ENCODE peak calls at places on chromosomes 12 and 14, in four cellular contexts. O is HepG2, S is K562, X is WTC11. R is an unnamed sample.

GRCh38 chr14:94559638-94560290 is 1.5 kb upstream of the SERPINA4 start:
- DNase-seq in O (no peak), S (no peak), X (no peak), R (no peak)

GRCh38 chr12:53071591-53072551 is 7.3 kb downstream of the SPRYD3 start:
- DNase-seq in O (no peak), S (peak; percentile 85), X (no peak), R (no peak)

GRCh38 chr12:121300083-121300819 is 3.7 kb upstream of the CAMKK2 start:
- DNase-seq in O (no peak), S (no peak), X (no peak), R (no peak)

GRCh38 chr14:21192447-21192822 is 36.6 kb upstream of the OR5AU1 start:
- DNase-seq in O (no peak), S (no peak), X (no peak), R (no peak)

GRCh38 chr12:114265036-114265435 is 140.9 kb downstream of the TBX5 start:
- DNase-seq in O (no peak), S (no peak), X (no peak), R (no peak)

GRCh38 chr14:31043379-31043778 is 17.2 kb upstream of the STRN3 start:
- DNase-seq in O (no peak), S (no peak), X (no peak), R (no peak)

GRCh38 chr12:63955831-63956685 is 111.6 kb downstream of the SRGAP1 start:
- DNase-seq in O (no peak), S (no peak), X (no peak), R (no peak)

GRCh38 chr12:58174316-58174715 is 232.9 kb downstream of the ATP23 start:
- DNase-seq in O (no peak), S (no peak), X (no peak), R (no peak)

GRCh38 chr12:108890208-108890607 is 10.3 kb downstream of the DAO start:
- DNase-seq in O (no peak), S (peak; percentile 31), X (peak; percentile 45), R (no peak)

GRCh38 chr12:52925717-52926595 is 21.1 kb upstream of the KRT8 start:
- DNase-seq in O (peak; percentile 92), S (no peak), X (no peak), R (no peak)

GRCh38 chr12:124025661-124026060 is 52.6 kb downstream of the ZNF664 start:
- DNase-seq in O (no peak), S (no peak), X (peak; percentile 51), R (no peak)

GRCh38 chr14:74064883-74065282 is 19.4 kb downstream of the ALDH6A1 start:
- DNase-seq in O (no peak), S (no peak), X (no peak), R (no peak)

GRCh38 chr14:81164167-81164774 is 56.5 kb downstream of the GTF2A1 start:
- DNase-seq in O (peak; percentile 78), S (peak; percentile 63), X (peak; percentile 84), R (peak; percentile 68)

GRCh38 chr14:32468955-32469354 is 139.9 kb downstream of the AKAP6 start:
- DNase-seq in O (peak; percentile 28), S (no peak), X (no peak), R (no peak)

GRCh38 chr12:52828156-52829090 is 5.7 kb downstream of the KRT79 start:
- DNase-seq in O (no peak), S (no peak), X (no peak), R (no peak)

GRCh38 chr12:68915055-68915454 is 17.9 kb downstream of the CPM start:
- DNase-seq in O (no peak), S (no peak), X (no peak), R (no peak)

GRCh38 chr12:112182499-112182898 is 57.1 kb downstream of the TRAFD1 start:
- DNase-seq in O (no peak), S (no peak), X (no peak), R (no peak)

GRCh38 chr12:68587448-68587873 is 23.2 kb upstream of the RAP1B start:
- DNase-seq in O (no peak), S (no peak), X (no peak), R (no peak)

GRCh38 chr14:26527095-26527494 is 70.7 kb downstream of the NOVA1 start:
- DNase-seq in O (no peak), S (no peak), X (no peak), R (no peak)

GRCh38 chr12:67592228-67593011 is 56.1 kb upstream of the DYRK2 start:
- DNase-seq in O (no peak), S (no peak), X (no peak), R (no peak)

GRCh38 chr12:4353785-4354208 is 25.7 kb downstream of the FGF23 start:
- DNase-seq in O (no peak), S (peak; percentile 19), X (peak; percentile 26), R (peak; percentile 21)

GRCh38 chr12:28998662-28999120 is 150.4 kb upstream of the FAR2 start:
- DNase-seq in O (peak; percentile 3), S (peak; percentile 11), X (no peak), R (peak; percentile 13)

GRCh38 chr12:116591608-116592115 is 32.5 kb downstream of the MAP1LC3B2 start:
- DNase-seq in O (no peak), S (no peak), X (no peak), R (no peak)

GRCh38 chr12:122894173-122895121 is 1.5 kb downstream of the VPS37B start:
- DNase-seq in O (no peak), S (peak; percentile 60), X (no peak), R (no peak)

GRCh38 chr14:88533203-88533602 is 21.6 kb downstream of the PTPN21 start:
- DNase-seq in O (no peak), S (no peak), X (no peak), R (no peak)

GRCh38 chr12:84341467-84342193 is 571.0 kb downstream of the SLC6A15 start:
- DNase-seq in O (no peak), S (no peak), X (no peak), R (no peak)

GRCh38 chr14:61720302-61720677 is 25.0 kb downstream of the HIF1A start:
- DNase-seq in O (no peak), S (no peak), X (no peak), R (no peak)

GRCh38 chr12:117968084-117968789 is 553 bp downstream of the KSR2 start:
- DNase-seq in O (no peak), S (no peak), X (no peak), R (no peak)

GRCh38 chr12:90978117-90978770 is 23.3 kb upstream of the CCER1 start:
- DNase-seq in O (peak; percentile 16), S (peak; percentile 14), X (no peak), R (peak; percentile 51)

GRCh38 chr12:70774055-70774454 is 136.8 kb upstream of the PTPRB start:
- DNase-seq in O (no peak), S (no peak), X (no peak), R (no peak)

GRCh38 chr14:103279129-103280025 is 54.7 kb upstream of the EIF5 start:
- DNase-seq in O (no peak), S (no peak), X (peak; percentile 52), R (no peak)

GRCh38 chr14:103283916-103284315 is 50.1 kb upstream of the EIF5 start:
- DNase-seq in O (no peak), S (no peak), X (no peak), R (no peak)

GRCh38 chr14:103280278-103280917 is 53.6 kb upstream of the EIF5 start:
- DNase-seq in O (no peak), S (no peak), X (no peak), R (no peak)

GRCh38 chr14:103282932-103283331 is 51.1 kb upstream of the EIF5 start:
- DNase-seq in O (no peak), S (no peak), X (no peak), R (no peak)

DNA sequence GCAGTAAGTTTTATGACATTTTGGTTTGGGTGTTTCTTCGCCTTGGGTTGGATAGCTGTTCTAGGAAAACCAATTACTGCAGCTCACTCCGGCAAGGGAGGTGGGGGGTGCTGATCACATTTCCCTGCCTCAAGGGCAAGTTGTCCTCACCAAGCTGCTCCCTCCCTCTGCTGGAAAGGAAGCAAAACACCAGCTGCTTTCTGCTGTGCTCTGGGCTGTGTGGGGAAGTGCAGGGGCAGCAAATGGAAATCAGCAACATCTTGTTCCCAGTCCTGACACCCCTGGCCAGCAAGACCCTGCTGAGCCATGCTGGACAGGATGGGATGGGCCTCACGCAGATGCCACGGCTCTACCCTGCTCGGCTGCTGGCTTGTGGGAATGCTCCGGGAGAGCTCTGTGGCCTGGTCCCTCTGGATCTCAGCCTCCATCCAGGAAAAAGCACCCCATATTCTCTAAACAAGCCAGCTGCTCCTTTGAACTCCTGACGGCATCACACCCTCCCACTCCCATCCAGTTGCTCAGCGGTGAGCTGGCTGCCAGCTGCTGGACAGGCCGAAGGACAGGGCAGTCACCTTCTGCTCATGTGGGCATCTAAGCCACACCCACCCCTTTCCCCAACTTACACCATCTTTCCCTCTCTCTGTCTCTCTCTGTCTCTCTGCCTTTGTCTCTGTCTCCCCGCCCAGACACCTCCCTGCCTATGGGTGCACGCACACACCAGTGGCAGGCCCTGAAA is 52.4 kb upstream of the EIF5 start:
- DNase-seq in O (peak; percentile 49), S (peak; percentile 34), X (peak; percentile 59), R (peak; percentile 66)
- TF ChIP-seq ELF4 in O (no peak), S (no peak), X (no peak), R (no peak)

DNA sequence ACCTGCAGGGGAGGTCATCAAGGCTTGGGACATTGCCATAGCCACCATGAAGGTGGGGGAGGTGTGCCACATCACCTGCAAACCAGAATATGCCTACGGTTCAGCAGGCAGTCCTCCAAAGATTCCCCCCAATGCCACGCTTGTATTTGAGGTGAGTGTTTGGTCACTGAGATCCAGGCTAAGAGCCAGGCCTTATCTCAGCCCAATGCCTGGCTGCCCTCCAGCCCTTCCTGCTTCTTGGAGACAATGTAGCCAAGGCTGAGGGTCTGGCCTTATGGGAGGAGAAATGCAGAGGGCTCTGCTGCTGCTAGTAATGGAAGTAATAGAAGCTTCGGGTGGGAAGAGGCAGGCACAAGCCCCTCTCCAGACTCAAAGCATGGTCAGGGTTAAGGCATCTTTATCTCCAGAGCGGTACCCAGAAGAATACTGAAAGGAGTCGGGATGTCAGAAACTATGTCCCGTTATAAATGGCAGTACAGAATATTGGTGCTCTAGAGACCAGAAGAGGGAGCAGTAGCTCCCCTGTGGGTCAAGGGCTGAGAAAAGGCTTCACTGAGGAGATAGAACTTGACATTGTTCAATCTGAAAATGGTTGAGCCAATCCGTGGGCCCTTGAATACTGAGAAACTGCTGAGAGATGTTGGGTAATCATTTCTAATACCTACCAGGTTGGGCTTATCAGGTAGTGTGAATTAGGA is 3.1 kb downstream of the FKBP4 start:
- DNase-seq in O (no peak), S (no peak), X (no peak), R (no peak)
- TF ChIP-seq ELF4 in O (no peak), S (no peak), X (no peak), R (no peak)

DNA sequence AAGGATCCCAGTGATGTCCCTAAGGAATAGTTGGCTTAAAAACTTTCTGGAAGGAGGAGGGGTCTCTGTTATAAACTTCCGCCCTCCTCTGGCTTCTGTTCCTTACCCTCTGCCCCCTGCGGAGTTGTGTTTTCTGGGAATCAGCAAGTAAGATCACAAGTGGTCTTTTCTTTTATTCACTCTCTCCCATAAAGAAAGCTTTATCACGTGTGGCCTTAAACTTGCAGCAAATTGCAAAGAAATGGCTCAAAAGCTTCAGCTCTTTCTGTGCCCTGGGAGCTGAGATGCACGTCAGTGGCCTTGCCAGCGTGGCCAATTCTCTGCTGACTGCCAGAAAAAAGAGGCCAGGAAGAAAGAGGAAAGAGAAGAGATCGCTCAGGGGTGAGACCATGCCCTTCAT is at the start of gene SLCO1C1:
- DNase-seq in O (no peak), S (no peak), X (peak; percentile 29), R (no peak)
- TF ChIP-seq ELF4 in O (no peak), S (no peak), X (no peak), R (no peak)

DNA sequence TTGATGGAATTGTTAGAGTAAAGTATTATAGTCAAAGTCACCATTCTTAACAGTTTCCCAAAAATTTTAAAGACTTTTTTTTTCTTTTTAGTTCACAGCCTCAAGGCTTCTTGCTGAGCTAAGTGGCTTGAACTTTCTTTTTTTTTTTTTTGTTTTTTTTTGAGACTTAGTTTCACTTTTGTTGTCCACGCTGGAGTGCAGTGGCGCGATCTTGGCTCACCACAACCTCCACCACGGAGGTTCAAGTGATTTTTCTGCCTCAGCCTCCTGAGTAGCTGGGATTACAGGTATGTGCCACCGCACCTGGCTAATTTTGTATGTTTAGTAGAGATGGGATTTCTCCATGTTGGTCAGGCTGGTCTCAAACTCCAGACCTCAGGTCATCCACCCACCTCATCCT is 92.8 kb downstream of the SETD3 start:
- DNase-seq in O (no peak), S (no peak), X (no peak), R (no peak)
- TF ChIP-seq ELF4 in O (no peak), S (no peak), X (no peak), R (no peak)